ENCODE peak calls at places on chromosomes 13 and 19, in seven cellular contexts. J is AG08395; A is heart right ventricle; E is fibroblast of the aortic adventitia; V is hippocampal formation; F is GM03348; Q is stimulated activated CD8-positive, alpha-beta memory T cell treated with anti-CD3 and anti-CD28 coated beads, Interleukin-12 subunit alpha, Interleukin-12 subunit beta, amount 100 ng/mL, for 1 hour. M is an unnamed sample.
A peak's percentile ranks its signal among the peaks of the same experiment; 100 is the strongest.

GRCh38 chr13:80783926-80784325 is 443.0 kb upstream of the SPRY2 start:
- DNase-seq in A (peak; percentile 6), E (peak; percentile 77), F (no peak), V (no peak), Q (no peak), J (no peak), M (peak; percentile 68)

GRCh38 chr19:8028951-8029491 is 23.5 kb upstream of the CCL25 start:
- DNase-seq in V (no peak), F (peak; percentile 57), E (peak; percentile 19), Q (no peak), A (no peak), J (no peak), M (no peak)

GRCh38 chr13:106423530-106423929 is 111.9 kb downstream of the EFNB2 start:
- DNase-seq in J (no peak), V (no peak), A (no peak), F (no peak), E (no peak), Q (no peak), M (no peak)

GRCh38 chr19:35320285-35320706 is 8.7 kb upstream of the CD22 start:
- DNase-seq in F (no peak), Q (no peak), V (no peak), E (no peak), A (no peak), J (no peak), M (no peak)

GRCh38 chr19:14114854-14115253 is 2.7 kb downstream of the PRKACA start:
- DNase-seq in E (no peak), A (peak; percentile 51), V (no peak), J (no peak), F (peak; percentile 48), Q (no peak), M (no peak)

GRCh38 chr13:59843040-59843439 is 320.7 kb downstream of the DIAPH3 start:
- DNase-seq in F (no peak), J (no peak), Q (no peak), V (no peak), E (no peak), A (no peak), M (no peak)

GRCh38 chr19:45876161-45876410 is 9.9 kb downstream of the IRF2BP1 start:
- DNase-seq in V (no peak), E (no peak), F (no peak), A (no peak), J (no peak), Q (no peak), M (no peak)

GRCh38 chr13:47114030-47114429 is 217.2 kb upstream of the HTR2A start:
- DNase-seq in A (no peak), Q (no peak), V (no peak), J (peak; percentile 70), E (peak; percentile 76), F (peak; percentile 75), M (peak; percentile 72)

GRCh38 chr13:37492741-37493514 is 105.6 kb downstream of the POSTN start:
- DNase-seq in Q (no peak), E (peak; percentile 72), V (no peak), F (peak; percentile 67), J (peak; percentile 69), A (no peak), M (peak; percentile 87)

GRCh38 chr13:106083620-106084350 is 451.7 kb downstream of the EFNB2 start:
- DNase-seq in A (peak; percentile 32), V (peak; percentile 63), J (peak; percentile 55), Q (no peak), E (peak; percentile 49), F (peak; percentile 65), M (peak; percentile 61)

M was measured in astrocyte of the spinal cord.